ENCODE peak calls at places on chromosomes 1 and 21, in six cellular contexts. J is Panc1, E is coronary artery, C is Peyer's patch, F is SJSA1, U is astrocyte. O is an unnamed sample.
A peak's percentile ranks its signal among the peaks of the same experiment; 100 is the strongest.

GRCh38 chr21:41061701-41062100 is 106.3 kb upstream of the BACE2 start:
- DNase-seq in E (no peak), F (no peak), U (no peak), C (no peak), J (no peak), O (no peak)

GRCh38 chr1:205916541-205916940 is 26.7 kb downstream of the SLC26A9 start:
- DNase-seq in F (peak; percentile 16), E (no peak), C (no peak), U (peak; percentile 36), J (no peak), O (no peak)

GRCh38 chr21:45970674-45971486 is 10.7 kb upstream of the COL6A1 start:
- DNase-seq in C (no peak), E (peak; percentile 81), U (no peak), J (no peak), F (peak; percentile 64), O (no peak)

GRCh38 chr1:184222561-184223157 is 164.2 kb upstream of the C1orf21 start:
- DNase-seq in C (peak; percentile 20), J (peak; percentile 54), F (peak; percentile 56), E (no peak), U (no peak), O (no peak)

GRCh38 chr1:204438628-204439027 is 27.0 kb upstream of the PPP1R15B start:
- DNase-seq in J (no peak), E (peak; percentile 83), C (no peak), U (peak; percentile 100), F (peak; percentile 16), O (peak; percentile 66)

GRCh38 chr1:36910281-36910725 is 124.0 kb downstream of the GRIK3 start:
- DNase-seq in F (no peak), U (no peak), C (no peak), J (no peak), E (no peak), O (no peak)

GRCh38 chr1:162587761-162588260 is 26.3 kb downstream of the UAP1 start:
- DNase-seq in E (no peak), C (no peak), J (no peak), F (no peak), U (no peak), O (no peak)

GRCh38 chr1:17419626-17420328 is 19.7 kb downstream of the RCC2 start:
- DNase-seq in U (no peak), F (peak; percentile 47), J (no peak), E (no peak), C (peak; percentile 49), O (no peak)

GRCh38 chr1:10649484-10650201 is 146.8 kb downstream of the CASZ1 start:
- DNase-seq in E (no peak), J (no peak), C (no peak), U (no peak), F (no peak), O (no peak)

GRCh38 chr1:209354840-209355165 is 228.7 kb upstream of the CAMK1G start:
- DNase-seq in C (no peak), F (no peak), U (no peak), E (no peak), J (no peak), O (no peak)

GRCh38 chr1:237181731-237182317 is 139.8 kb downstream of the RYR2 start:
- DNase-seq in C (no peak), U (no peak), E (no peak), F (no peak), J (no peak), O (no peak)

GRCh38 chr1:70737125-70737524 is 310.5 kb downstream of the PTGER3 start:
- DNase-seq in U (no peak), E (no peak), F (no peak), C (no peak), J (no peak), O (no peak)

GRCh38 chr1:186059311-186059710 is 315.7 kb downstream of the TPR start:
- DNase-seq in U (peak; percentile 16), C (no peak), J (no peak), E (no peak), F (no peak), O (peak; percentile 5)

GRCh38 chr1:47915677-47916353 is 81.4 kb downstream of the TRABD2B start:
- DNase-seq in U (no peak), E (no peak), F (no peak), J (no peak), C (no peak), O (no peak)

DNA sequence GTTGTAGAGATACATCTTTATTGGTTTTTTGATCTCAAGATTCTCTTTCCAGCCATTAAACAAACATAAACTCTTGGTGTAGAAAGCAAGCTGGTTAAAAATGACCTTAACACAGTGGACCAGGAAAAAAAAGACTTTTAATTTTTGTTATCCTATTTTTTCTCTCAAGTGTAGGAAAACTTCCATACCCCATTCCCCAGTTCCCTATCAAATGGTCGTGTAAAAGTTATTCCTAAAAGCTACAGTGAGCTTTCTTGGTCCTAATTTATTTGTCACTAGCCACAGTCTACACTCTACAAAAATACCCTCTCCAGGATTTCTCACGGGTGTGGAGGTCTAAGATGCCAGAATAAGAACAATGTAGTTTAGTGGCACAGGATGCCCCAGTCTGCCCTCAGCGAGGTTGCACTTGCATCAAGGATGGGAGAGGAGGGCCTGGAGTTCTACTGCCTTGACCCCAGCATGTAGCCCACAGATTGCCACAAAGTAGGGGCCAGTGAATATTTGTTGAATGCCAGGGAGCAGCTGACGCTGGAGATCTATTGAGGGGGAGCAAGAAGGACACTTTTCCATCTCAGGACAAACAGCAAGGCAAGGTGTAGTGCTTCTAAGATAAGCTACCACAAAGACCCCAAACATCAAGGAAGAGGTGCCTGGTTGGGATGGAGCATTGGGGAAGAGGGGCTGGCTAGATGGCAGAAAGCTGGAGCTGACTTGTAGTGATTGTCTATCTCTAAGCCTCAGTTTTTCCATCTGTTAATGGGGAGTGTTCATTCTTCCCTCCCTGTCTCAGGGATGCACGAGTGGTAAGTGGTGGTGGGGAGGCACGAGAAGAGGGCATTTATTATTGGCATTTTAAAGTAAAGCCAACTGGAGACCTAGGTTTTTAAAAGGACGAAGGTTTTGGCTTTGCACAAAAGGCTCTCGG is 1.8 kb downstream of the MYCL start:
- DNase-seq in E (no peak), C (no peak), U (no peak), J (no peak), F (no peak), O (no peak)
- H3K4me3 ChIP-seq in E (no peak overlapping the region), C (no peak overlapping the region), U (no peak overlapping the region), J (no peak overlapping the region), F (no peak overlapping the region), O (no peak overlapping the region)

DNA sequence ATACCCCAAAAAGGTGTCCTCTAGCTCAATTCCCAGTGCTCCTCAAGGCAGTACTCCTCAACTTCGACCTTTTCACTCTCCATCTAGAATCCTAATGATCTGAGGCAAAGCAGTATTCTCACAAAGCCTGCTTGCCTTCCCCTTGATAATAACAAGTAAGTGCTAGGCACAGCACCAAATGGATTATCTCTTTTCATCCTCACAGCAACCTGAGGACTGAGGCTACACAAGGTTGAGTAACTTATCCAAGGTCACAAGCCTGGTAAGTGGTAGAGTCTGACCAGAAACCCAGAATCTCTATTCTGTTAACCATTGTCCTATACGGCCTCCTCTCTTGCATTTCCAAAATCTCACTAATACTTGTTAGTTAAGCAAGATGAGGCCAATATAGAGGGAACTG is 5.1 kb downstream of the SYDE2 start:
- DNase-seq in F (no peak), U (no peak), C (no peak), J (no peak), E (no peak), O (no peak)
- H3K4me3 ChIP-seq in F (no peak overlapping the region), U (no peak overlapping the region), C (no peak overlapping the region), J (no peak overlapping the region), E (no peak overlapping the region), O (no peak overlapping the region)

DNA sequence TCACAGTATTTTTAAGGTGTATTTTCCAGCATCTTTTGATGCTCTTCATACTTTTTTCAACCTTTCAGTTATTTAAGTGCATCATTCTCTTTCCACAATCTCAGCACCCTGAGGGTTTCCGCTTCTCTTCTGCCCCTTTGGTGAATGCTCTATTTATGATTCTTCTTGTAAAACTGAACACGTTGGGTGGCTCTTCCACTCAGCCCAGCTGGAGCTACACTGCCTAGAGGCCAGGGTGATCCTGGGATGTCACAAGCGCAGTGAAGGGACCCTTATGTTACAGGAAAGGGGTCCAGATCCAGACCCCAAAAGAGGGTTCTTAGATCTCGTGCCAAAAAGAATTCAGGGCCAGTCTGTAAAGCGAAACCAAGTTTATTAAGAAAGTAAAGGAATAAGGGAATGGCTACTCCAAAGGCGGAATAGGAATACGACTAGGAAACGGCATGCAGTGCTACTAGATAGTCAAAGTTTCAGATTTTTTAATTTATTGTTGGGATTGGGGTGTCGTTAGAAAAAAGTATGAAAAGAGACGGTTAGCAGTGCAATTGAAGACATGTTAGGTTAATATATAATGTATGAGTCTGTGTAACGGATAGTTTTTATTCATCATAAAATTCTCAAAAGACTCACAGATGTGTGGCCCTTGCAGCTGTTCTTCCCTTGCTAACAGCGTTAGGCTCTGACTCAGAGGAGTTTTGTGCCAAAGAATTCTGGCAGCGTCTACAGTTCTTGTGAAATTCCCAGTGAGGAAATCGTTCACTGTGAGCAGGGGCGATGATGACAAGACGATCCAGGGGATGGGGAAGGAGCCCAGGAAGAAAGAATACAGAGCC is 14.4 kb upstream of the ERVH48-1 start:
- DNase-seq in E (peak; percentile 88), J (peak; percentile 67), C (peak; percentile 19), F (peak; percentile 49), U (peak; percentile 94), O (peak; percentile 94)
- H3K4me3 ChIP-seq in E (peak overlapping the region; percentile 2), J (no peak overlapping the region), C (no peak overlapping the region), F (no peak overlapping the region), U (peak overlapping the region; percentile 3), O (peak overlapping the region; percentile 26)

GRCh38 chr1:225933072-225933471 is 7.9 kb downstream of the LEFTY2 start:
- DNase-seq in E (no peak), J (peak; percentile 41), F (no peak), U (peak; percentile 57), C (no peak), O (no peak)
- H3K4me3 ChIP-seq in E (no peak overlapping the region), J (no peak overlapping the region), F (no peak overlapping the region), U (no peak overlapping the region), C (no peak overlapping the region), O (no peak overlapping the region)